ENCODE peak calls at places on chromosomes 3 and 15, in five cellular contexts. T is AG20443; G is RPMI8226; V is stomach; R is CD4-positive, alpha-beta T cell. L is an unnamed sample.

GRCh38 chr3:189907803-189908202 is 212.9 kb downstream of the P3H2 start:
- DNase-seq in T (no peak), G (no peak), V (no peak), R (no peak), L (no peak)

GRCh38 chr3:11495948-11496557 is 147.7 kb downstream of the VGLL4 start:
- DNase-seq in T (no peak), G (no peak), V (peak; percentile 51), R (no peak), L (no peak)

GRCh38 chr3:94607778-94608177 is 544.9 kb downstream of the NSUN3 start:
- DNase-seq in T (no peak), G (no peak), V (no peak), R (no peak), L (no peak)

GRCh38 chr15:90593469-90594158 is 63.9 kb downstream of the CRTC3 start:
- DNase-seq in T (no peak), G (no peak), V (no peak), R (no peak), L (no peak)

GRCh38 chr3:17631617-17632016 is 110.8 kb downstream of the TBC1D5 start:
- DNase-seq in T (no peak), G (no peak), V (no peak), R (no peak), L (no peak)

GRCh38 chr3:121995190-121996137 is 26.6 kb downstream of the ILDR1 start:
- DNase-seq in T (peak; percentile 74), G (peak; percentile 97), V (peak; percentile 64), R (no peak), L (peak; percentile 91)

GRCh38 chr3:59257506-59257905 is 207.7 kb upstream of the CFAP20DC start:
- DNase-seq in T (no peak), G (no peak), V (no peak), R (no peak), L (no peak)

GRCh38 chr3:12343091-12343494 is 54.2 kb downstream of the PPARG start:
- DNase-seq in T (no peak), G (no peak), V (no peak), R (no peak), L (no peak)

GRCh38 chr3:15610083-15610482 is 8.5 kb downstream of the BTD start:
- DNase-seq in T (peak; percentile 35), G (no peak), V (peak; percentile 53), R (no peak), L (no peak)

GRCh38 chr3:12999147-13000140 is 73.8 kb downstream of the IQSEC1 start:
- DNase-seq in T (no peak), G (peak; percentile 55), V (peak; percentile 85), R (no peak), L (no peak)

GRCh38 chr15:85541744-85542143 is 161.3 kb downstream of the AKAP13 start:
- DNase-seq in T (peak; percentile 13), G (no peak), V (no peak), R (no peak), L (no peak)

GRCh38 chr3:33064929-33065328 is 32.0 kb downstream of the GLB1 start:
- DNase-seq in T (no peak), G (peak; percentile 26), V (no peak), R (peak; percentile 25), L (peak; percentile 59)